ENCODE peak calls at places on chromosome 18, in nine cellular contexts. M is ovary; Z is Caki2; J is EL; Y is thoracic aorta; L is EH; S is T-helper 9 cell; E is activated CD8-positive, alpha-beta T cell treated with anti-CD3 and anti-CD28 coated beads, Interleukin-2, amount 10 ng/mL, durations not matched to agents 7 days and 5 days; O is glomerular endothelial cell. N is an unnamed sample.

GRCh38 chr18:73891572-73892421 is 255.8 kb downstream of the FBXO15 start:
- DNase-seq in M (no peak), Z (no peak), J (peak; percentile 3), Y (no peak), L (no peak), S (no peak), E (no peak), O (no peak), N (no peak)

GRCh38 chr18:48993586-48993985 is 42.8 kb upstream of the SMAD7 start:
- DNase-seq in M (no peak), Z (no peak), J (peak; percentile 29), Y (no peak), L (peak; percentile 49), S (no peak), E (no peak), O (no peak), N (peak; percentile 71)

GRCh38 chr18:48932822-48933510 is 17.8 kb downstream of the SMAD7 start:
- DNase-seq in M (no peak), Z (no peak), J (no peak), Y (no peak), L (no peak), S (no peak), E (no peak), O (no peak), N (peak; percentile 66)

GRCh38 chr18:44673256-44673950 is 7.3 kb upstream of the SETBP1 start:
- DNase-seq in M (no peak), Z (no peak), J (no peak), Y (no peak), L (no peak), S (no peak), E (no peak), O (no peak), N (no peak)

GRCh38 chr18:37539236-37539635 is 26.4 kb downstream of the CELF4 start:
- DNase-seq in M (no peak), Z (no peak), J (no peak), Y (no peak), L (no peak), S (no peak), E (no peak), O (no peak), N (no peak)

GRCh38 chr18:49460958-49461601 is 635 bp upstream of the DYM start:
- DNase-seq in M (peak; percentile 32), Z (no peak), J (no peak), Y (no peak), L (no peak), S (peak; percentile 6), E (no peak), O (no peak), N (no peak)

GRCh38 chr18:3449702-3450357 is at the start of gene TGIF1:
- DNase-seq in M (peak; percentile 86), Z (peak; percentile 91), J (peak; percentile 78), Y (peak; percentile 41), L (peak; percentile 85), S (peak; percentile 34), E (peak; percentile 45), O (no peak), N (peak; percentile 66)

GRCh38 chr18:76805221-76805620 is 17.1 kb upstream of the ZNF236 start:
- DNase-seq in M (no peak), Z (no peak), J (peak; percentile 30), Y (no peak), L (peak; percentile 34), S (no peak), E (no peak), O (no peak), N (no peak)

GRCh38 chr18:7726522-7726921 is 159.4 kb downstream of the PTPRM start:
- DNase-seq in M (no peak), Z (no peak), J (no peak), Y (no peak), L (no peak), S (no peak), E (no peak), O (no peak), N (no peak)

GRCh38 chr18:68735498-68736343 is 20.8 kb upstream of the TMX3 start:
- DNase-seq in M (no peak), Z (peak; percentile 2), J (peak; percentile 61), Y (no peak), L (peak; percentile 75), S (no peak), E (no peak), O (no peak), N (peak; percentile 15)

GRCh38 chr18:9335255-9336045 is 877 bp downstream of the TWSG1 start:
- DNase-seq in M (no peak), Z (peak; percentile 12), J (peak; percentile 21), Y (no peak), L (peak; percentile 59), S (no peak), E (no peak), O (no peak), N (peak; percentile 6)

GRCh38 chr18:48033770-48034650 is 103.6 kb upstream of the SMAD2 start:
- DNase-seq in M (no peak), Z (no peak), J (no peak), Y (no peak), L (no peak), S (no peak), E (no peak), O (no peak), N (no peak)

GRCh38 chr18:57122906-57123510 is 23.9 kb upstream of the BOD1L2 start:
- DNase-seq in M (no peak), Z (no peak), J (no peak), Y (no peak), L (no peak), S (no peak), E (no peak), O (no peak), N (no peak)

GRCh38 chr18:76978616-76979015 is 154.0 kb downstream of the MBP start:
- DNase-seq in M (no peak), Z (no peak), J (no peak), Y (no peak), L (no peak), S (no peak), E (no peak), O (no peak), N (no peak)

GRCh38 chr18:77055429-77056310 is 76.9 kb downstream of the MBP start:
- DNase-seq in M (no peak), Z (no peak), J (no peak), Y (no peak), L (no peak), S (no peak), E (no peak), O (no peak), N (peak; percentile 31)

GRCh38 chr18:44681039-44681595 is 429 bp downstream of the SETBP1 start:
- DNase-seq in M (no peak), Z (no peak), J (no peak), Y (no peak), L (no peak), S (no peak), E (no peak), O (no peak), N (no peak)

GRCh38 chr18:59681051-59681450 is 16.2 kb downstream of the CCBE1 start:
- DNase-seq in M (no peak), Z (no peak), J (no peak), Y (no peak), L (no peak), S (no peak), E (no peak), O (no peak), N (no peak)

N was measured in RCC 7860.